ENCODE peak calls at places on chromosomes 1 and 21, in nine cellular contexts. J is mammary epithelial cell; C is AG10803; U is CD8-positive, alpha-beta T cell; V is HFFc6; X is cardiac fibroblast; P is body of pancreas; S is Calu3; H is stomach. Q is an unnamed sample.
A peak's percentile ranks its signal among the peaks of the same experiment; 100 is the strongest.

GRCh38 chr1:112905420-112906154 is 50.4 kb downstream of the SLC16A1 start:
- DNase-seq in V (no peak), P (peak; percentile 25), C (no peak), X (peak; percentile 52), U (no peak), H (peak; percentile 81), J (no peak), S (peak; percentile 11), Q (peak; percentile 41)

GRCh38 chr1:75630004-75630403 is 19.1 kb upstream of the SLC44A5 start:
- DNase-seq in U (no peak), X (no peak), P (no peak), H (no peak), V (no peak), J (no peak), S (no peak), C (no peak), Q (no peak)

GRCh38 chr1:113835686-113836290 is 23.5 kb upstream of the RSBN1 start:
- DNase-seq in S (peak; percentile 8), C (peak; percentile 51), P (no peak), J (peak; percentile 35), U (no peak), H (no peak), X (peak; percentile 75), V (peak; percentile 51), Q (peak; percentile 72)

GRCh38 chr1:77636864-77637263 is 45.6 kb downstream of the ZZZ3 start:
- DNase-seq in X (no peak), P (no peak), U (no peak), H (no peak), C (no peak), S (no peak), J (peak; percentile 19), V (no peak), Q (peak; percentile 42)

GRCh38 chr1:183416850-183417690 is 1.1 kb downstream of the NMNAT2 start:
- DNase-seq in V (peak; percentile 8), C (peak; percentile 39), X (peak; percentile 65), P (peak; percentile 56), U (peak; percentile 8), S (peak; percentile 85), J (peak; percentile 50), H (peak; percentile 43), Q (no peak)

GRCh38 chr1:47563206-47563605 is 125.4 kb downstream of the FOXD2 start:
- DNase-seq in U (no peak), C (peak; percentile 11), S (no peak), J (no peak), P (no peak), V (no peak), H (no peak), X (no peak), Q (no peak)

GRCh38 chr1:26705788-26706237 is 10.0 kb downstream of the ARID1A start:
- DNase-seq in X (peak; percentile 74), U (no peak), J (no peak), P (no peak), S (peak; percentile 9), H (no peak), V (peak; percentile 85), C (peak; percentile 92), Q (peak; percentile 57)

GRCh38 chr1:170395149-170395548 is 136.8 kb upstream of the GORAB start:
- DNase-seq in S (no peak), P (no peak), H (no peak), X (no peak), V (no peak), J (no peak), U (no peak), C (peak; percentile 75), Q (no peak)

GRCh38 chr21:34243562-34243961 is 120.2 kb upstream of the KCNE2 start:
- DNase-seq in X (peak; percentile 42), H (peak; percentile 27), S (peak; percentile 8), V (no peak), U (no peak), C (peak; percentile 13), J (peak; percentile 16), P (peak; percentile 16), Q (peak; percentile 51)

GRCh38 chr1:64645742-64646141 is 99.1 kb upstream of the RAVER2 start:
- DNase-seq in J (no peak), X (no peak), U (no peak), C (no peak), S (no peak), V (no peak), H (no peak), P (no peak), Q (no peak)

GRCh38 chr1:169513208-169513607 is 27.5 kb upstream of the SLC19A2 start:
- DNase-seq in C (peak; percentile 27), J (no peak), S (no peak), H (no peak), P (no peak), X (peak; percentile 84), V (no peak), U (no peak), Q (peak; percentile 71)

DNA sequence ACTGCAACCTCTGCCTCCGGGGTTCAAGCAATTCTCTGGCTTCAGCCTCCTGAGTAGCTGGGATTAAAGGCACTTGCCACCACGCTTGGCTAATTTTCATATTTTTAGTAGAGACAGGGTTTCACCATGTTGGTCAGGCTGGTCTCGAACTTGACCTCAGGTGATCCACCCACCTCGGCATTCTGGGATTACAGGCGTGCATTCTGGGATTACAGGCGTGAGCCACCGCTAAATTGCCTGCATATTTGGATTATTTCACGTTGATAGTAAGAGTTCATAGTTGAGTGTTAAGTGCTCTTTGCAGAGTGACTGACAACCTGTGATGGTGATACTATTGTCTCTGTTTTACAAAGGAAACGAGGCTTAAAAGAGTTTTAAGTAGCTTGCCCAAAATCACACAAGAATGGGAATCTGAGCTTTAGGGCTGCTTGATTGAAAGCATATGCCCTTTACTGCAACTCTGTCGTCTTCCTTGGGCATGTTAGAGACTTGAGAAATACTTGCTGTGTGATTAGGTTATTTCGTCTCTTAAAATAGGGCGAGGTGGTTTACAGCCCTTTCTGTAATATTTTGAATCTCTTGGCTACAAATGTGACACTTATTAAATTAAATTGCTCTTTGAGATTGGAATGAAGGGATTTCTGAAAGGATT is 12.4 kb downstream of the CDC42 start:
- DNase-seq in S (no peak), C (peak; percentile 71), U (no peak), V (no peak), H (no peak), X (no peak), J (no peak), P (no peak), Q (no peak)
- TF ChIP-seq CTCF in S (no peak), C (no peak), U (no peak), V (no peak), H (no peak), X (no peak), J (no peak), P (no peak), Q (no peak)

GRCh38 chr21:26842976-26843911 is 2.0 kb downstream of the ADAMTS1 start:
- DNase-seq in U (no peak), X (peak; percentile 98), S (peak; percentile 82), H (peak; percentile 87), C (peak; percentile 95), P (peak; percentile 91), V (peak; percentile 96), J (peak; percentile 91), Q (peak; percentile 95)
- TF ChIP-seq CTCF in U (no peak), X (peak; percentile 39), S (peak; percentile 21), H (no peak), C (peak; percentile 41), P (peak; percentile 26), V (peak; percentile 58), J (peak; percentile 29), Q (peak; percentile 17)

DNA sequence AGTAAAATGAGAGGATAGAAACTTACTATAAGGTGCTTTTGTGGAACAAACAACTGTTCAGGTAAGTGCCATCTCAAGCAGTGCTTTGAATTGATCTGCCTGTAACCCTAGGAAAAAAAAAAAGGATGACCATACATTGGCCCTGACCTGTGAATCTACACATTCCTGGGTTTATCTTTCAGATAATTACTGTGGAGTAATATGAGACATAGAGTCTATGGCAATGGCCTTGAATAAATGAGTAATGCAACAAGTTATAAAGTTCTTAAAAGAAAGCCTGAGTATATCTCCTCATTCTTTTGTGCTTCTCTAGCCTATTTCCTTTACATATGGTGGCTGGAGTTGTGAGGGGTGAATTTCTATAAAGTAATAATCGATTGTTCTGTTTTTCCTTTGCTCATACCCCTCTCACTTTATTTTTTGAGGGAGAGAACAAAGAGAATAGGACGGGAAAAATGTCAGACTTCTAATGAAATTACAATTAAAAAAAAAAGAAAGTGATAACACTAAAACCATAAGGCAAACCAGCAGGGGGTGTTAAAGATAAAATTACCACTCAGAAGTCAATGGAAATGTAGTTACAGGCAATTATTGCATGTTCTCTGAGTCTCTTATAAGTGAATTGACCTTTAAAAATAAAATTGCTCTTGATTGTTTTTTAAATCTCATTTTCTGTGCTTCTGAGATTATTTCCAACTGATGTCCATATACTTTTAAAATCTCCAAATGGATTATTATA is 12.4 kb upstream of the ATP1A1 start:
- DNase-seq in S (no peak), U (no peak), X (peak; percentile 51), P (no peak), J (no peak), C (peak; percentile 38), H (no peak), V (no peak), Q (peak; percentile 48)
- TF ChIP-seq CTCF in S (no peak), U (no peak), X (peak; percentile 22), P (peak; percentile 55), J (peak; percentile 46), C (peak; percentile 48), H (no peak), V (peak; percentile 72), Q (peak; percentile 21)

DNA sequence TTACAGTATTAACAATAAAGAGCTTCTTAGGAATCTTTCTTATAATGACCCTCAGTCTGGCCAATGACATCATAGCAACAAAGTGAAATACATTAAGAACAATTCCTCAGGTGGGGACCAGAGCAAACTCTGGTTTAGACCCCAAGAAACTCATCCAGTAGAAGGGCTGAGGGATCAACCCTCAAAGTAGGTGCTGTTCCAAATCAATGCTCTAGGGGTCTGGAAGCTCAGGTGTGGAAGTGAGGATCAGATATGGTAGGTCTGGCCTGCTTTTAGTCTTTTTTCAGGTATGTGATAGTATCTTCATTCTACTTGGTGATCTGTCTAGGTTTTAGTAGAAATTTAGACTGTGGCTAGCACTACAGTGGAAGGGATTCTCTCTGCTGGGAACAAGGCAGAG is 291.7 kb downstream of the PDE4B start:
- DNase-seq in J (no peak), X (no peak), H (no peak), P (no peak), C (no peak), U (no peak), S (no peak), V (no peak), Q (no peak)
- TF ChIP-seq CTCF in J (no peak), X (no peak), H (no peak), P (no peak), C (no peak), U (no peak), S (peak; percentile 24), V (no peak), Q (no peak)

DNA sequence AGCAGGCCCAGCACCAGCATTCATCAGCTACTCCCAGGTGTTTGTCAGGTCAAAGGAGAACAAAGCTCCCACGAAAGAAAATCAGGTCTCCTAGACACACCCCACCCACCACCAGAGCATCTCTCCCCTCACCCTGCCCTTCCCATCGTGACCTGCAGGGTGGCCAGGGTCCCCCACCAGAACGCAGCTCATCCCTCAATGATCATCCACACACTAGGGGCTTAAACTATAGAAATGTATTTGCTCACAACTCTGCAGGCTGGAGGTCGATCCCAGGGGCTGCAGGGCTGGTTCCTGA is 97.4 kb downstream of the RIPK4 start:
- DNase-seq in X (no peak), J (no peak), P (no peak), H (no peak), C (no peak), U (no peak), S (no peak), V (no peak), Q (no peak)
- TF ChIP-seq CTCF in X (no peak), J (no peak), P (no peak), H (no peak), C (no peak), U (no peak), S (no peak), V (peak; percentile 10), Q (no peak)

GRCh38 chr21:36929622-36930021 is 36.8 kb downstream of the HLCS start:
- DNase-seq in U (no peak), V (no peak), C (peak; percentile 11), P (peak; percentile 67), S (no peak), J (peak; percentile 35), X (peak; percentile 43), H (peak; percentile 55), Q (peak; percentile 50)
- TF ChIP-seq CTCF in U (no peak), V (peak; percentile 35), C (peak; percentile 34), P (peak; percentile 38), S (no peak), J (peak; percentile 27), X (no peak), H (no peak), Q (no peak)